ENCODE peak calls at places on chromosomes 2 and 18, in four cellular contexts. N is CD8-positive, alpha-beta T cell; E is K562; B is left ventricle myocardium inferior. M is an unnamed sample.

GRCh38 chr18:8609711-8610441 is 639 bp downstream of the RAB12 start:
- DNase-seq in E (no peak), B (peak; percentile 23), N (no peak), M (no peak)

GRCh38 chr18:62201870-62202269 is 14.8 kb downstream of the RELCH start:
- DNase-seq in N (no peak), E (no peak), B (no peak), M (no peak)

GRCh38 chr2:221501883-221502269 is 70.2 kb downstream of the EPHA4 start:
- DNase-seq in E (no peak), N (no peak), B (no peak), M (no peak)

GRCh38 chr2:64008434-64009009 is 10.7 kb downstream of the VPS54 start:
- DNase-seq in E (no peak), N (no peak), B (no peak), M (no peak)

GRCh38 chr18:58362027-58362575 is 266.8 kb downstream of the ALPK2 start:
- DNase-seq in N (no peak), E (no peak), B (no peak), M (no peak)

GRCh38 chr2:236798491-236798890 is 228.9 kb downstream of the ACKR3 start:
- DNase-seq in N (no peak), B (no peak), E (no peak), M (no peak)

GRCh38 chr2:218233543-218233942 is 16.6 kb downstream of the ARPC2 start:
- DNase-seq in N (no peak), E (no peak), B (no peak), M (no peak)

GRCh38 chr2:150850641-150851040 is 363.2 kb upstream of the RND3 start:
- DNase-seq in B (no peak), E (no peak), N (no peak), M (no peak)

GRCh38 chr2:168726375-168726774 is 76.1 kb upstream of the NOSTRIN start:
- DNase-seq in B (no peak), E (no peak), N (no peak), M (no peak)

GRCh38 chr2:239327536-239328305 is 73.1 kb downstream of the HDAC4 start:
- DNase-seq in N (no peak), E (no peak), B (no peak), M (peak; percentile 63)

GRCh38 chr18:52160652-52161051 is 179.3 kb upstream of the DCC start:
- DNase-seq in N (no peak), B (no peak), E (no peak), M (no peak)

GRCh38 chr18:46723856-46724415 is 32.9 kb downstream of the ST8SIA5 start:
- DNase-seq in B (no peak), E (no peak), N (no peak), M (peak; percentile 43)

GRCh38 chr2:174590928-174591648 is 6.5 kb downstream of the WIPF1 start:
- DNase-seq in E (no peak), B (no peak), N (no peak), M (no peak)

GRCh38 chr2:172430671-172431070 is 3.3 kb downstream of the ITGA6 start:
- DNase-seq in N (no peak), B (no peak), E (no peak), M (no peak)

GRCh38 chr2:200319587-200320337 is 13.3 kb downstream of the SPATS2L start:
- DNase-seq in B (no peak), E (no peak), N (no peak), M (no peak)

GRCh38 chr18:35114305-35114704 is 73.1 kb downstream of the MAPRE2 start:
- DNase-seq in E (no peak), B (no peak), N (no peak), M (no peak)

GRCh38 chr2:211899871-211900482 is 638.6 kb downstream of the ERBB4 start:
- DNase-seq in B (no peak), E (no peak), N (no peak), M (no peak)

GRCh38 chr2:171069286-171069956 is 91.3 kb downstream of the TLK1 start:
- DNase-seq in E (no peak), B (no peak), N (no peak), M (no peak)

GRCh38 chr2:134845719-134846118 is 7.3 kb downstream of the ACMSD start:
- DNase-seq in B (no peak), E (no peak), N (no peak), M (no peak)

GRCh38 chr18:77007251-77007650 is 125.3 kb downstream of the MBP start:
- DNase-seq in B (no peak), N (no peak), E (no peak), M (peak; percentile 13)

GRCh38 chr18:61528961-61529360 is 195.7 kb downstream of the CDH20 start:
- DNase-seq in E (no peak), B (no peak), N (no peak), M (no peak)

GRCh38 chr2:154203902-154204301 is 332.2 kb downstream of the GALNT13 start:
- DNase-seq in B (no peak), N (no peak), E (no peak), M (no peak)

GRCh38 chr18:31680836-31681568 is 3.4 kb downstream of the B4GALT6 start:
- DNase-seq in N (no peak), B (no peak), E (peak; percentile 27), M (no peak)

GRCh38 chr18:9617006-9617542 is 2.7 kb upstream of the PPP4R1 start:
- DNase-seq in E (no peak), N (no peak), B (no peak), M (no peak)

GRCh38 chr18:9517869-9518268 is 42.6 kb downstream of the RALBP1 start:
- DNase-seq in E (no peak), B (no peak), N (no peak), M (no peak)

GRCh38 chr18:712401-713134 is at the start of gene ENOSF1:
- DNase-seq in E (peak; percentile 94), N (peak; percentile 78), B (peak; percentile 83), M (peak; percentile 70)

GRCh38 chr2:53104263-53104662 is 663.3 kb upstream of the CHAC2 start:
- DNase-seq in N (no peak), B (no peak), E (no peak), M (no peak)

GRCh38 chr18:28176933-28177827 is at the start of gene CDH2:
- DNase-seq in N (no peak), E (no peak), B (peak; percentile 70), M (no peak)

GRCh38 chr2:113263546-113263945 is 15.2 kb downstream of the PAX8 start:
- DNase-seq in B (no peak), N (no peak), E (no peak), M (no peak)

GRCh38 chr2:145692971-145693478 is 1173.1 kb upstream of the ZEB2 start:
- DNase-seq in B (no peak), E (peak; percentile 72), N (no peak), M (no peak)

GRCh38 chr2:38010995-38011394 is 65.0 kb downstream of the CYP1B1 start:
- DNase-seq in E (no peak), B (no peak), N (no peak), M (no peak)

GRCh38 chr2:202632682-202633081 is 2.1 kb upstream of the FAM117B start:
- DNase-seq in N (no peak), B (peak; percentile 36), E (peak; percentile 7), M (peak; percentile 88)

GRCh38 chr2:110221938-110222337 is 9.6 kb upstream of the MTLN start:
- DNase-seq in N (no peak), B (no peak), E (no peak), M (no peak)

DNA sequence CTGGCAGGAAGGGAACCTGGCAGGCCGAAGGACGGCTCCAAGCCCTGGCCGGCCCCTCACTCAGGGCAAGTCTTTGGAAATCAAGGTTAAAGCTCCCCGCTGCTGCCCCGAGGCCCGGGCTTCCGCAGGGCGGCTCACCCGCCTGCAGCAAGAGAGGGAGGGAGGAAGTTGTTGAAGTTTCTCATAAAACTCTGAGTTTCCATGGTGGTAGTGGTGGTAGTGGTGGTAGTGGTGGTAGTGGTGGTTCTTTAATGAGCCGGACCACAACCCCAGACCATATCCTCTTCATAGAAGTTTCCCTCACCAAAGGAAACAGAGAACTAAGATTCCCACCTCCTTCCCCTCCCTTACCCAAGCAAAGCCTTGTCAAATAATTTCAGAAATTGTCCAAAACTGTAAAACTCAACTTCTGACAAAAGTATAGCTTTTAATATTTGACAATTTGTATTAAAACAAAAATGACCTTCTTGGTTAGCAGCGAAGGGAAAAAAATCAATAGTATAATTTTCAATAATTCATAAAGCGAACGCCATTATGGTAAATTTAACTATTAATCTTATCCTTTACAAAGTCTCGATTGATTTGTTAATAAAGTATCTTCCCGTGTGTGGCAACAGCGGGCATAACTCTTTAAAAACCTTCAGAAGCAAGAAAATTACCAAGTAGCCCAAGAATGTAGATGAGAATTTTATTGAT is 1.5 kb upstream of the HOXD10 start:
- DNase-seq in B (no peak), N (no peak), E (no peak), M (no peak)
- H3K9me3 ChIP-seq in B (no peaks in the 10 kb centered on the region), N (no peaks in the 10 kb centered on the region), E (no peaks in the 10 kb centered on the region), M (no peaks in the 10 kb centered on the region)

DNA sequence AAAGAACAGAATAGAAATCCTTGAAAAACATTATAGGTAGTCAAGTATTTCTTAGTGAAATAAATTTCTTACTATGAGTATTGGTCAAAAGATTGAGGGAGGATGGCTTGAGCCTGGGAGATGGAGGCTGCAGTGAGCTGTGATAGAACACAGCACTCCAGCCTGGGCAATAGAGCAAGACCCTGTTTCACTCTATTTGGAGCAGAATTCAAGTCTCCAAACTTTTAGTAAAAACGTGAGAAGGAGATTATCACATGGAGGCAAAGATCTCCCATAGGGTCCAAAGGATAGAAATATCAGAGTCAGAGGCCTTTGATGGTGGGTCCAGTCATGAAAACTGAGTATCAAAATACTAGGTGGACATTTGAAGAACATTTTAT is 2.4 kb upstream of the MYL12A start:
- DNase-seq in B (no peak), N (no peak), E (no peak), M (no peak)
- H3K4me3 ChIP-seq in B (peak overlapping the region; percentile 98), N (peak overlapping the region; percentile 77), E (peak overlapping the region; percentile 92), M (peak overlapping the region; percentile 98)

DNA sequence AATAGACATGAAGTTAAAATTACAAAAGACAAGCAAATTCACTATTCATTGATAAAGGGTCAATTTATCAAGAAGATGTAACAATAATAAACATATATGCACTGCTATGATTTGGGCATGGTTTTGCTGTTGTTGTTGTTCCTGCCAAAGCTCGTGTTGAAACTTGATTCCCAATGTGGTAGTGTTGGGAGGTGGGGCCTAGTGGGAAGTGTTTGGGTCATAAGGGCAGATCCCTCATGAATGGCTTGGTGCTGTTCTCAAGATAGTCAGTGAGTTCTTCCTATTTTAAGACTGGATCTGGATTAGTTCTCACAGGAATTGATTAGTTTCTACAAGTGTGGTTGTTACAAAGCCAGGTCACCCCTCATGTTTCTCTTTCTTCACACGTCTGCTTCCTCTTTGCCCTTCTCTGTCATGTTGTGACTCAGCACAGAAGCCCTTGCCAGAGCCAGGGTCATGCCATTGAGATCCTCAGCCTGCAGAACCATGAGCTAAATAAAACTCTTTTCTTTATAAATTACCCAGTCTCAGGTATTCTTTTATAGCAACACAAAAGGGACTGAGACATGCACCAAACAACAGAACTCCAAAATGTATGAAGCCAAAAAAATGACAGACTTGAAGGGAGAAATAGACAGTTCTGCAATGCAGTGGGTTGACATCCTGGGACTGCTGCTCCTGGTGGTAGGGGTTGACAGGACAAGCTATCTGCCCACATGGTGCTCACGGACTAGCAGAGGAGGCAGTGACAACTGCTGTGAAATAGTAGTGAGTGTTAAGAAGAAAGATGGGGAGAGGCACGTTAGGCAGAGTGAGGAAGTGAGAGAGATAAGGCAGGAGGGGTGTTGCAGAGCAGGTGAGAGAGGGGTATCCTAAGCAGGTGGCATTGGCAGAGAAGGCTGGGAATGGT is 18.6 kb upstream of the SKA1 start:
- DNase-seq in B (no peak), E (no peak), N (no peak), M (no peak)
- TF ChIP-seq CTCF in B (no peak), E (peak; percentile 9), N (no peak), M (no peak)

DNA sequence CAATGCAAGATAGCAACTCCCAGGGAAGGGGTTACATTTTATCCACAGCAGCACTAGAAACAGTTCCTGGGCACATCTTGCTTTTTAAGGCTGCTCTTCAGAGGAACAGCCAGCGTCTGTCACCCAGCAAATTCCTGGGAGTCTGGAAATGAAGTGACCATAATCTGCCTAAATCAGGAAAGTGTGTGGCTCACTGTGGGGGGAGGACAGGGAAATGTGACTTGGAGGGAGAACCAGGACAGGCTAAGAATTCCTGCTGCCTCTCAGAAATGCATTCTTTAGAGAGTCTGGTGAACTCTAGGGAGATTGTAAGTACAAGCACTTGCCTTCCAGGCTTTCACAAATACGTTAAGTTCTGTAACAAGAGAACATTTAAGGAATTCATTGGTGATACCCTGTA is 364.3 kb upstream of the SPHKAP start:
- DNase-seq in E (no peak), B (no peak), N (no peak), M (no peak)
- H3K9me3 ChIP-seq in E (no peaks in the 10 kb centered on the region), B (peaks cover 15% of the 10 kb centered on the region), N (no peaks in the 10 kb centered on the region), M (no peaks in the 10 kb centered on the region)

M was measured in tibial artery.